ENCODE peak calls at places on chromosomes 16 and 17, in five cellular contexts. T is GM12878, H is HCT116, V is H1, N is K562. F is an unnamed sample.

GRCh38 chr16:68289621-68290329 is 21.0 kb downstream of the SLC7A6OS start:
- DNase-seq in T (peak), H (no peak), V (no peak), N (peak), F (no peak)

GRCh38 chr17:80663783-80664206 is 119.2 kb downstream of the RPTOR start:
- DNase-seq in T (no peak), H (no peak), V (no peak), N (no peak), F (no peak)

GRCh38 chr16:73062640-73063283 is 14.8 kb upstream of the ZFHX3 start:
- DNase-seq in T (no peak), H (no peak), V (peak), N (no peak), F (no peak)

GRCh38 chr16:17369441-17369951 is 101.3 kb downstream of the XYLT1 start:
- DNase-seq in T (peak), H (no peak), V (no peak), N (no peak), F (no peak)

GRCh38 chr17:31373150-31374082 is 18.1 kb upstream of the RAB11FIP4 start:
- DNase-seq in T (peak), H (peak), V (no peak), N (peak), F (peak)

GRCh38 chr17:29748400-29748799 is 125.7 kb upstream of the CORO6 start:
- DNase-seq in T (no peak), H (no peak), V (no peak), N (no peak), F (no peak)

GRCh38 chr17:80886641-80887573 is 104.7 kb upstream of the CHMP6 start:
- DNase-seq in T (no peak), H (no peak), V (no peak), N (no peak), F (no peak)

GRCh38 chr17:4327638-4328037 is 38.8 kb downstream of the UBE2G1 start:
- DNase-seq in T (no peak), H (peak), V (no peak), N (no peak), F (no peak)

GRCh38 chr17:72850410-72850809 is 242.1 kb downstream of the SLC39A11 start:
- DNase-seq in T (no peak), H (no peak), V (no peak), N (no peak), F (no peak)

GRCh38 chr16:9344508-9344907 is 253.1 kb downstream of the HAPSTR1 start:
- DNase-seq in T (no peak), H (no peak), V (no peak), N (no peak), F (no peak)

GRCh38 chr17:48500435-48501426 is 30.1 kb downstream of the HOXB1 start:
- DNase-seq in T (no peak), H (no peak), V (no peak), N (peak), F (no peak)

GRCh38 chr17:41490022-41490421 is 312 bp upstream of the KRT36 start:
- DNase-seq in T (no peak), H (no peak), V (no peak), N (no peak), F (no peak)

GRCh38 chr17:8124350-8125195 is 667 bp upstream of the HES7 start:
- DNase-seq in T (no peak), H (no peak), V (peak), N (no peak), F (no peak)

GRCh38 chr17:31275126-31275525 is 21.9 kb downstream of the OMG start:
- DNase-seq in T (no peak), H (no peak), V (no peak), N (no peak), F (no peak)

GRCh38 chr16:90046122-90046970 is 27.1 kb upstream of the DBNDD1 start:
- DNase-seq in T (no peak), H (no peak), V (no peak), N (peak), F (no peak)

GRCh38 chr16:149024-149675 is 3.3 kb upstream of the HBZ start:
- DNase-seq in T (no peak), H (no peak), V (no peak), N (no peak), F (no peak)

GRCh38 chr16:3459401-3460090 is 16.1 kb downstream of the NAA60 start:
- DNase-seq in T (no peak), H (no peak), V (no peak), N (peak), F (no peak)

GRCh38 chr16:3009568-3010390 is 2.9 kb upstream of the CLDN9 start:
- DNase-seq in T (no peak), H (peak), V (peak), N (no peak), F (no peak)

GRCh38 chr16:80233097-80233835 is 307.5 kb upstream of the DYNLRB2 start:
- DNase-seq in T (no peak), H (no peak), V (no peak), N (no peak), F (peak)

GRCh38 chr16:55559233-55559632 is 7.3 kb upstream of the CAPNS2 start:
- DNase-seq in T (no peak), H (no peak), V (no peak), N (no peak), F (no peak)

GRCh38 chr16:78505544-78506371 is 406.3 kb downstream of the WWOX start:
- DNase-seq in T (no peak), H (no peak), V (peak), N (no peak), F (peak)

GRCh38 chr17:74245818-74246204 is 28.2 kb upstream of the DNAI2 start:
- DNase-seq in T (no peak), H (no peak), V (peak), N (no peak), F (no peak)

GRCh38 chr17:28570716-28571254 is 539 bp downstream of the PIGS start:
- DNase-seq in T (no peak), H (no peak), V (peak), N (peak), F (peak)

GRCh38 chr17:59464246-59464645 is 101.2 kb upstream of the DHX40 start:
- DNase-seq in T (no peak), H (no peak), V (no peak), N (no peak), F (no peak)

GRCh38 chr17:79892457-79893236 is 53.4 kb upstream of the CBX4 start:
- DNase-seq in T (no peak), H (no peak), V (no peak), N (no peak), F (no peak)

GRCh38 chr17:69246726-69247375 is 18.2 kb upstream of the ABCA10 start:
- DNase-seq in T (peak), H (peak), V (no peak), N (peak), F (peak)

GRCh38 chr16:68893710-68894705 is 50.7 kb downstream of the TANGO6 start:
- DNase-seq in T (no peak), H (no peak), V (peak), N (no peak), F (peak)

GRCh38 chr16:8972843-8973586 is 9.3 kb upstream of the USP7 start:
- DNase-seq in T (no peak), H (no peak), V (no peak), N (no peak), F (no peak)

GRCh38 chr17:65677932-65678331 is 116.5 kb upstream of the AXIN2 start:
- DNase-seq in T (no peak), H (no peak), V (no peak), N (no peak), F (peak)

GRCh38 chr17:50768348-50768761 is 1.0 kb upstream of the ANKRD40CL start:
- DNase-seq in T (no peak), H (peak), V (peak), N (no peak), F (peak)

GRCh38 chr17:32269377-32269776 is 3.7 kb downstream of the RHBDL3 start:
- DNase-seq in T (no peak), H (no peak), V (no peak), N (no peak), F (no peak)

GRCh38 chr16:86042996-86043725 is 144.2 kb downstream of the IRF8 start:
- DNase-seq in T (no peak), H (no peak), V (no peak), N (no peak), F (no peak)

GRCh38 chr17:43220511-43221125 is 7.8 kb downstream of the CCDC200 start:
- DNase-seq in T (no peak), H (no peak), V (peak), N (no peak), F (no peak)

GRCh38 chr16:88703486-88704309 is 2.5 kb downstream of the RNF166 start:
- DNase-seq in T (no peak), H (no peak), V (no peak), N (no peak), F (no peak)

GRCh38 chr17:40284085-40284713 is 3.5 kb upstream of the CDC6 start:
- DNase-seq in T (no peak), H (peak), V (no peak), N (no peak), F (no peak)

GRCh38 chr16:24906199-24906808 is 60.5 kb downstream of the SLC5A11 start:
- DNase-seq in T (no peak), H (peak), V (no peak), N (no peak), F (peak)

GRCh38 chr17:34756670-34757021 is 177.3 kb downstream of the TMEM132E start:
- DNase-seq in T (no peak), H (no peak), V (no peak), N (no peak), F (no peak)

GRCh38 chr16:10080031-10080772 is 102.0 kb downstream of the GRIN2A start:
- DNase-seq in T (no peak), H (peak), V (no peak), N (no peak), F (no peak)

GRCh38 chr17:44187131-44187899 is 543 bp downstream of the TMUB2 start:
- DNase-seq in T (no peak), H (no peak), V (peak), N (peak), F (no peak)

GRCh38 chr16:87847785-87848675 is 21.3 kb downstream of the SLC7A5 start:
- DNase-seq in T (no peak), H (no peak), V (no peak), N (no peak), F (peak)

GRCh38 chr16:81415757-81416156 is 28.9 kb upstream of the CMIP start:
- DNase-seq in T (no peak), H (no peak), V (no peak), N (no peak), F (no peak)
- TF ChIP-seq SRF in T (no peak), H (no peak), V (no peak), N (no peak), F (no peak)

GRCh38 chr17:17681744-17682292 is 560 bp downstream of the RAI1 start:
- DNase-seq in T (no peak), H (no peak), V (no peak), N (peak), F (no peak)
- TF ChIP-seq SRF in T (no peak), H (no peak), V (no peak), N (no peak), F (no peak)

DNA sequence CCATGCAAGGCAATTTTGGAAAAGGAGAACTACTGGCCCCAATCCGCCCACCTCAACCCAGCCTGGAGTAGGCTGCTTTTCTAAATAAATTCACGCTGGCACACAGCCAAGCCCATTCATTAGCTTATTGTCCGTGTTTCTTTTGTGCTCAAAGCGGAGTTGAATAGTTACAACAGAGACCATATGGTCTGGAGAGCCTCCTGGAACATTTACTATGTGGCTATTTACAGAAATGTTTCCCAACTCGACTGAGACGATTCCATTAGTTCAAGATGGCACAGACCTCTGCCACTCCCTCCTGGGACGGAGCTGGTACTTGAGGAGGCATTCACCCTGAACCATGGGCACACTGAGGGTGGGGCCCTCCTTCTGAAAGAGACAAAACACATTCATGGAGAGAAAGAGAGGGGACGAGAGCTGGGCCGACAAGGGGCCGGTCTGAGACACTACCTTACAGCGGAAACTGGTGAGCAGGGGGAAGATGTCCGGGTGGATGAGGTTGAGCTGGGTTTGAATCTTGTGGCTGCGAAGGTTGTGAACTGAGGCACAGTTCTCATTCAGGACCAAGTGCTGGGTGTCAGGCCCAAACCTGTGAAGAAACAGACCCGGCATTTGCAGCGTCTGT is 15.7 kb downstream of the ELAC2 start:
- DNase-seq in T (no peak), H (no peak), V (no peak), N (no peak), F (no peak)
- TF ChIP-seq SRF in T (no peak), H (no peak), V (no peak), N (no peak), F (no peak)

DNA sequence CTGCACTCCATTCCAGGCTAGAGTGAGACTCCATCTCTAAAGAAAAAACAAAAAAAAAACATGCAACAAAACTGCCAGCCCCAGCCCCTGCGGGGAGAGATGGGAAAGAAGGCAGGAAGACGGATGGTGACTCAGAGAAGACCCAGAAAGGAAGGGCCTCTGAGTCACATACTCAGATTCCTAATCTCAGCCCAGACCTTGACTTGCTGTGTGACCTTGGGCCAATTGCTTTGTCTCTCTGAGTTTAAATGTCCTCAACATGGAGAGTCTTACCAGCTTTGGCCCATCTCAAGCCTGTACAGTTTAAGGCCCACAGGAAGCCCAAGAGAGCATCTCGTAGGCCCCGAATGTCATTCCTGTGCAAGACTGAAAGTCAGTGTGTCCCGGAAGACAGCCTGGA is 86.5 kb upstream of the LHX1 start:
- DNase-seq in T (no peak), H (peak), V (no peak), N (no peak), F (no peak)
- TF ChIP-seq SRF in T (no peak), H (no peak), V (no peak), N (no peak), F (no peak)